ENCODE peak calls at places on chromosome 19, in ten cellular contexts. One of them, this sample, is unnamed.
A peak's percentile ranks its signal among the peaks of the same experiment; 100 is the strongest.

GRCh38 chr19:39924952-39925351 is 9.5 kb downstream of the FCGBP start:
- DNase-seq in osteocyte: peak; percentile 36
- DNase-seq in MCF 10A: no peak
- DNase-seq in fibroblast of mammary gland: no peak
- DNase-seq in AG10803: no peak
- DNase-seq in H1: no peak
- DNase-seq in fibroblast of lung: no peak
- DNase-seq in cardiac muscle cell: no peak
- DNase-seq in left ventricle myocardium inferior: no peak
- DNase-seq in A549: no peak
- DNase-seq in this sample: no peak

GRCh38 chr19:5539431-5539833 is 28.3 kb downstream of the TINCR start:
- DNase-seq in osteocyte: no peak
- DNase-seq in A549: no peak
- DNase-seq in MCF 10A: no peak
- DNase-seq in H1: no peak
- DNase-seq in left ventricle myocardium inferior: peak; percentile 38
- DNase-seq in cardiac muscle cell: peak; percentile 90
- DNase-seq in AG10803: no peak
- DNase-seq in fibroblast of mammary gland: no peak
- DNase-seq in fibroblast of lung: no peak
- DNase-seq in this sample: no peak

GRCh38 chr19:55549500-55550320 is 4.4 kb upstream of the SBK3 start:
- DNase-seq in MCF 10A: peak; percentile 61
- DNase-seq in A549: peak; percentile 88
- DNase-seq in fibroblast of lung: peak; percentile 90
- DNase-seq in left ventricle myocardium inferior: no peak
- DNase-seq in osteocyte: no peak
- DNase-seq in cardiac muscle cell: no peak
- DNase-seq in fibroblast of mammary gland: peak; percentile 91
- DNase-seq in H1: no peak
- DNase-seq in AG10803: peak; percentile 93
- DNase-seq in this sample: no peak

GRCh38 chr19:55576746-55577145 is 3.9 kb downstream of the ZNF579 start:
- DNase-seq in MCF 10A: no peak
- DNase-seq in cardiac muscle cell: no peak
- DNase-seq in fibroblast of mammary gland: no peak
- DNase-seq in fibroblast of lung: no peak
- DNase-seq in left ventricle myocardium inferior: no peak
- DNase-seq in A549: no peak
- DNase-seq in H1: no peak
- DNase-seq in osteocyte: no peak
- DNase-seq in AG10803: no peak
- DNase-seq in this sample: no peak

GRCh38 chr19:58558066-58558622 is at the start of gene UBE2M:
- DNase-seq in fibroblast of lung: no peak
- DNase-seq in fibroblast of mammary gland: peak; percentile 37
- DNase-seq in MCF 10A: peak; percentile 29
- DNase-seq in osteocyte: no peak
- DNase-seq in H1: no peak
- DNase-seq in left ventricle myocardium inferior: peak; percentile 58
- DNase-seq in cardiac muscle cell: peak; percentile 68
- DNase-seq in AG10803: peak; percentile 51
- DNase-seq in A549: peak; percentile 42
- DNase-seq in this sample: no peak

GRCh38 chr19:58544591-58545285 is 874 bp downstream of the TRIM28 start:
- DNase-seq in A549: peak; percentile 40
- DNase-seq in MCF 10A: peak; percentile 42
- DNase-seq in fibroblast of lung: peak; percentile 52
- DNase-seq in fibroblast of mammary gland: peak; percentile 41
- DNase-seq in left ventricle myocardium inferior: no peak
- DNase-seq in H1: no peak
- DNase-seq in osteocyte: peak; percentile 95
- DNase-seq in cardiac muscle cell: peak; percentile 76
- DNase-seq in AG10803: peak; percentile 33
- DNase-seq in this sample: peak; percentile 96

GRCh38 chr19:19444694-19445155 is 39.2 kb downstream of the GATAD2A start:
- DNase-seq in fibroblast of mammary gland: peak; percentile 30
- DNase-seq in left ventricle myocardium inferior: no peak
- DNase-seq in osteocyte: no peak
- DNase-seq in AG10803: peak; percentile 39
- DNase-seq in fibroblast of lung: no peak
- DNase-seq in A549: no peak
- DNase-seq in cardiac muscle cell: no peak
- DNase-seq in MCF 10A: peak; percentile 18
- DNase-seq in H1: no peak
- DNase-seq in this sample: no peak

GRCh38 chr19:35236638-35237400 is 8.3 kb upstream of the FAM187B start:
- DNase-seq in A549: no peak
- DNase-seq in left ventricle myocardium inferior: no peak
- DNase-seq in fibroblast of lung: no peak
- DNase-seq in H1: no peak
- DNase-seq in MCF 10A: peak; percentile 26
- DNase-seq in fibroblast of mammary gland: no peak
- DNase-seq in cardiac muscle cell: no peak
- DNase-seq in osteocyte: peak; percentile 7
- DNase-seq in AG10803: no peak
- DNase-seq in this sample: no peak

GRCh38 chr19:7349231-7349591 is 474 bp downstream of the ARHGEF18 start:
- DNase-seq in cardiac muscle cell: no peak
- DNase-seq in H1: no peak
- DNase-seq in left ventricle myocardium inferior: no peak
- DNase-seq in A549: no peak
- DNase-seq in AG10803: no peak
- DNase-seq in fibroblast of mammary gland: no peak
- DNase-seq in osteocyte: no peak
- DNase-seq in fibroblast of lung: no peak
- DNase-seq in MCF 10A: no peak
- DNase-seq in this sample: peak; percentile 14

GRCh38 chr19:54523403-54523802 is 20.8 kb downstream of the LAIR2 start:
- DNase-seq in AG10803: peak; percentile 4
- DNase-seq in osteocyte: no peak
- DNase-seq in fibroblast of lung: no peak
- DNase-seq in cardiac muscle cell: no peak
- DNase-seq in MCF 10A: peak; percentile 61
- DNase-seq in left ventricle myocardium inferior: no peak
- DNase-seq in H1: no peak
- DNase-seq in A549: no peak
- DNase-seq in fibroblast of mammary gland: peak; percentile 26
- DNase-seq in this sample: no peak

GRCh38 chr19:34430738-34431625 is 2.8 kb downstream of the UBA2 start:
- DNase-seq in fibroblast of mammary gland: peak; percentile 72
- DNase-seq in MCF 10A: peak; percentile 70
- DNase-seq in osteocyte: no peak
- DNase-seq in A549: peak; percentile 84
- DNase-seq in H1: no peak
- DNase-seq in cardiac muscle cell: peak; percentile 52
- DNase-seq in fibroblast of lung: peak; percentile 61
- DNase-seq in AG10803: peak; percentile 53
- DNase-seq in left ventricle myocardium inferior: no peak
- DNase-seq in this sample: peak; percentile 83

DNA sequence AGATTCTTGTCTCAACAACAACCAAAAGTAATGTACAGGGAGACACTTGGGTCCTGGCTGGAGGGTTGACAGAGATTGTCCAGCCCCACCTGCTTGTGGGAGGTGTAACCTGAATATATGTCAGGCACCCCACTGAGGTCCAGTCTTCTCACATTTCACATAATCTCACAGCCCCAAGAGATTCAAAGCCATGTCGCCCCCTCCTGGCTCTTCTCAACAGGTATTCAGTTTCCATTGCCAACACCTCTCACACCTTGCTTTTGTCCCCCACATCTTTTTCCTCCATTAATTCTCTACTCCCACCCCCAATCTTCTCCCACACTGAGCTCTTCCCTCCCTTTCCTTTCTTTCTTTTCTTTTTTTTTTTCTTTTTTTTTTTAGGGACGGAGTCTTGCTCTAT is 11.2 kb downstream of the UNC13A start:
- DNase-seq in osteocyte: no peak
- DNase-seq in H1: no peak
- DNase-seq in MCF 10A: peak; percentile 56
- DNase-seq in left ventricle myocardium inferior: no peak
- DNase-seq in fibroblast of mammary gland: no peak
- DNase-seq in A549: peak; percentile 23
- DNase-seq in AG10803: no peak
- DNase-seq in fibroblast of lung: no peak
- DNase-seq in cardiac muscle cell: peak; percentile 20
- DNase-seq in this sample: no peak
- TF ChIP-seq CTCF in osteocyte: no peak
- TF ChIP-seq CTCF in H1: peak; percentile 10
- TF ChIP-seq CTCF in MCF 10A: no peak
- TF ChIP-seq CTCF in left ventricle myocardium inferior: peak; percentile 12
- TF ChIP-seq CTCF in fibroblast of mammary gland: no peak
- TF ChIP-seq CTCF in A549: no peak
- TF ChIP-seq CTCF in AG10803: no peak
- TF ChIP-seq CTCF in fibroblast of lung: no peak
- TF ChIP-seq CTCF in cardiac muscle cell: peak; percentile 9
- TF ChIP-seq CTCF in this sample: peak; percentile 16

GRCh38 chr19:48841571-48841970 is 5.3 kb upstream of the HSD17B14 start:
- DNase-seq in H1: no peak
- DNase-seq in A549: no peak
- DNase-seq in left ventricle myocardium inferior: no peak
- DNase-seq in AG10803: no peak
- DNase-seq in fibroblast of lung: no peak
- DNase-seq in cardiac muscle cell: no peak
- DNase-seq in fibroblast of mammary gland: no peak
- DNase-seq in MCF 10A: no peak
- DNase-seq in osteocyte: no peak
- DNase-seq in this sample: no peak

GRCh38 chr19:48841047-48841446 is 4.8 kb upstream of the HSD17B14 start:
- DNase-seq in osteocyte: no peak
- DNase-seq in AG10803: no peak
- DNase-seq in fibroblast of mammary gland: no peak
- DNase-seq in cardiac muscle cell: no peak
- DNase-seq in H1: no peak
- DNase-seq in fibroblast of lung: no peak
- DNase-seq in left ventricle myocardium inferior: no peak
- DNase-seq in A549: no peak
- DNase-seq in MCF 10A: no peak
- DNase-seq in this sample: no peak

GRCh38 chr19:48845384-48845783 is 9.1 kb upstream of the HSD17B14 start:
- DNase-seq in fibroblast of lung: no peak
- DNase-seq in AG10803: no peak
- DNase-seq in H1: no peak
- DNase-seq in A549: no peak
- DNase-seq in MCF 10A: no peak
- DNase-seq in left ventricle myocardium inferior: no peak
- DNase-seq in osteocyte: no peak
- DNase-seq in cardiac muscle cell: no peak
- DNase-seq in fibroblast of mammary gland: no peak
- DNase-seq in this sample: no peak

GRCh38 chr19:48842744-48843162 is 6.5 kb upstream of the HSD17B14 start:
- DNase-seq in osteocyte: no peak
- DNase-seq in left ventricle myocardium inferior: no peak
- DNase-seq in fibroblast of lung: peak; percentile 64
- DNase-seq in AG10803: peak; percentile 36
- DNase-seq in MCF 10A: peak; percentile 67
- DNase-seq in cardiac muscle cell: peak; percentile 65
- DNase-seq in A549: peak; percentile 71
- DNase-seq in H1: no peak
- DNase-seq in fibroblast of mammary gland: peak; percentile 61
- DNase-seq in this sample: peak; percentile 66

GRCh38 chr19:48844472-48844871 is 8.2 kb upstream of the HSD17B14 start:
- DNase-seq in osteocyte: no peak
- DNase-seq in left ventricle myocardium inferior: no peak
- DNase-seq in H1: no peak
- DNase-seq in fibroblast of mammary gland: peak; percentile 77
- DNase-seq in MCF 10A: peak; percentile 27
- DNase-seq in A549: peak; percentile 92
- DNase-seq in cardiac muscle cell: no peak
- DNase-seq in AG10803: peak; percentile 71
- DNase-seq in fibroblast of lung: peak; percentile 68
- DNase-seq in this sample: no peak
- TF ChIP-seq CTCF in osteocyte: no peak
- TF ChIP-seq CTCF in left ventricle myocardium inferior: no peak
- TF ChIP-seq CTCF in H1: no peak
- TF ChIP-seq CTCF in fibroblast of mammary gland: peak; percentile 21
- TF ChIP-seq CTCF in MCF 10A: no peak
- TF ChIP-seq CTCF in A549: no peak
- TF ChIP-seq CTCF in cardiac muscle cell: no peak
- TF ChIP-seq CTCF in AG10803: peak; percentile 38
- TF ChIP-seq CTCF in fibroblast of lung: peak; percentile 8
- TF ChIP-seq CTCF in this sample: no peak

GRCh38 chr19:11798391-11799296 is at the start of gene ZNF491:
- DNase-seq in left ventricle myocardium inferior: peak; percentile 93
- DNase-seq in cardiac muscle cell: peak; percentile 96
- DNase-seq in osteocyte: peak; percentile 96
- DNase-seq in AG10803: peak; percentile 80
- DNase-seq in fibroblast of mammary gland: peak; percentile 83
- DNase-seq in MCF 10A: no peak
- DNase-seq in H1: peak; percentile 75
- DNase-seq in A549: no peak
- DNase-seq in fibroblast of lung: peak; percentile 88
- DNase-seq in this sample: peak; percentile 97
- TF ChIP-seq CTCF in left ventricle myocardium inferior: peak; percentile 51
- TF ChIP-seq CTCF in cardiac muscle cell: peak; percentile 17
- TF ChIP-seq CTCF in osteocyte: peak; percentile 53
- TF ChIP-seq CTCF in AG10803: no peak
- TF ChIP-seq CTCF in fibroblast of mammary gland: no peak
- TF ChIP-seq CTCF in MCF 10A: no peak
- TF ChIP-seq CTCF in H1: peak; percentile 43
- TF ChIP-seq CTCF in A549: no peak
- TF ChIP-seq CTCF in fibroblast of lung: no peak
- TF ChIP-seq CTCF in this sample: peak; percentile 25

GRCh38 chr19:2109278-2109864 is 12.7 kb downstream of the IZUMO4 start:
- DNase-seq in fibroblast of mammary gland: no peak
- DNase-seq in osteocyte: no peak
- DNase-seq in AG10803: no peak
- DNase-seq in H1: no peak
- DNase-seq in cardiac muscle cell: no peak
- DNase-seq in fibroblast of lung: no peak
- DNase-seq in left ventricle myocardium inferior: no peak
- DNase-seq in A549: no peak
- DNase-seq in MCF 10A: no peak
- DNase-seq in this sample: no peak

GRCh38 chr19:2112516-2113320 is 16.0 kb downstream of the IZUMO4 start:
- DNase-seq in left ventricle myocardium inferior: no peak
- DNase-seq in fibroblast of lung: peak; percentile 18
- DNase-seq in H1: no peak
- DNase-seq in osteocyte: no peak
- DNase-seq in A549: no peak
- DNase-seq in MCF 10A: no peak
- DNase-seq in fibroblast of mammary gland: no peak
- DNase-seq in AG10803: no peak
- DNase-seq in cardiac muscle cell: no peak
- DNase-seq in this sample: no peak

GRCh38 chr19:2111425-2111824 is 14.7 kb downstream of the IZUMO4 start:
- DNase-seq in fibroblast of mammary gland: no peak
- DNase-seq in fibroblast of lung: no peak
- DNase-seq in A549: no peak
- DNase-seq in AG10803: no peak
- DNase-seq in cardiac muscle cell: no peak
- DNase-seq in H1: no peak
- DNase-seq in osteocyte: no peak
- DNase-seq in left ventricle myocardium inferior: no peak
- DNase-seq in MCF 10A: no peak
- DNase-seq in this sample: no peak

GRCh38 chr19:2111886-2112285 is 15.2 kb downstream of the IZUMO4 start:
- DNase-seq in H1: no peak
- DNase-seq in A549: no peak
- DNase-seq in osteocyte: no peak
- DNase-seq in AG10803: no peak
- DNase-seq in MCF 10A: no peak
- DNase-seq in fibroblast of lung: no peak
- DNase-seq in left ventricle myocardium inferior: no peak
- DNase-seq in cardiac muscle cell: no peak
- DNase-seq in fibroblast of mammary gland: no peak
- DNase-seq in this sample: no peak

GRCh38 chr19:2110822-2111221 is 14.1 kb downstream of the IZUMO4 start:
- DNase-seq in A549: no peak
- DNase-seq in left ventricle myocardium inferior: no peak
- DNase-seq in AG10803: no peak
- DNase-seq in fibroblast of mammary gland: no peak
- DNase-seq in MCF 10A: no peak
- DNase-seq in osteocyte: no peak
- DNase-seq in cardiac muscle cell: no peak
- DNase-seq in fibroblast of lung: no peak
- DNase-seq in H1: no peak
- DNase-seq in this sample: no peak
- TF ChIP-seq CTCF in A549: no peak
- TF ChIP-seq CTCF in left ventricle myocardium inferior: no peak
- TF ChIP-seq CTCF in AG10803: no peak
- TF ChIP-seq CTCF in fibroblast of mammary gland: no peak
- TF ChIP-seq CTCF in MCF 10A: no peak
- TF ChIP-seq CTCF in osteocyte: no peak
- TF ChIP-seq CTCF in cardiac muscle cell: peak; percentile 9
- TF ChIP-seq CTCF in fibroblast of lung: no peak
- TF ChIP-seq CTCF in H1: peak; percentile 61
- TF ChIP-seq CTCF in this sample: no peak